ENCODE peak calls at places on chromosomes 1 and 21, in ten cellular contexts. H is endodermal cell; L is K562; N is thoracic aorta; U is ovary; Z is fibroblast of lung; K is heart right ventricle; Q is OCI-LY7; W is naive thymus-derived CD4-positive, alpha-beta T cell; O is left ventricle myocardium inferior. J is an unnamed sample.

GRCh38 chr1:156647351-156647750 is 5.4 kb downstream of the BCAN start:
- DNase-seq in O (no peak), U (no peak), L (no peak), H (no peak), W (no peak), Z (no peak), N (no peak), Q (no peak), K (no peak), J (no peak)

GRCh38 chr21:46402421-46402820 is 56.3 kb upstream of the DIP2A start:
- DNase-seq in U (no peak), N (no peak), Z (no peak), W (no peak), Q (no peak), O (no peak), L (no peak), H (no peak), K (no peak), J (no peak)

GRCh38 chr1:154014154-154014910 is 23.8 kb downstream of the RPS27 start:
- DNase-seq in U (no peak), L (no peak), W (no peak), Z (peak; percentile 72), K (no peak), O (no peak), H (no peak), Q (no peak), N (no peak), J (peak; percentile 44)

GRCh38 chr1:4170953-4171352 is 270.9 kb upstream of the C1orf174 start:
- DNase-seq in N (no peak), L (no peak), Z (no peak), U (no peak), W (no peak), Q (no peak), O (no peak), H (no peak), K (no peak), J (no peak)

GRCh38 chr1:233211595-233211994 is 83.9 kb downstream of the PCNX2 start:
- DNase-seq in K (no peak), N (no peak), L (no peak), O (no peak), U (no peak), Q (no peak), Z (no peak), W (no peak), H (no peak), J (no peak)

GRCh38 chr1:154342132-154342531 is 16.8 kb downstream of the ATP8B2 start:
- DNase-seq in Z (no peak), O (no peak), L (no peak), U (no peak), N (no peak), Q (no peak), W (no peak), K (no peak), H (no peak), J (no peak)

GRCh38 chr1:107877092-107877491 is 87.9 kb downstream of the VAV3 start:
- DNase-seq in U (no peak), H (no peak), N (no peak), W (no peak), Q (no peak), O (no peak), L (no peak), K (no peak), Z (peak; percentile 93), J (peak; percentile 87)

GRCh38 chr1:208834346-208835081 is 590.3 kb upstream of the PLXNA2 start:
- DNase-seq in W (no peak), Q (no peak), N (no peak), K (no peak), Z (peak; percentile 1), O (no peak), H (no peak), L (no peak), U (no peak), J (peak; percentile 31)

GRCh38 chr1:163072658-163073057 is 3.5 kb downstream of the RGS4 start:
- DNase-seq in H (no peak), W (no peak), Q (no peak), Z (no peak), K (no peak), O (no peak), L (no peak), N (no peak), U (no peak), J (no peak)

GRCh38 chr1:38860464-38860816 is 868 bp upstream of the RRAGC start:
- DNase-seq in Z (peak; percentile 13), L (no peak), H (no peak), Q (no peak), N (no peak), K (no peak), U (no peak), W (no peak), O (no peak), J (no peak)

GRCh38 chr1:208475951-208476824 is 232.0 kb upstream of the PLXNA2 start:
- DNase-seq in N (no peak), Q (no peak), Z (peak; percentile 51), W (no peak), H (peak; percentile 83), O (no peak), K (no peak), U (peak; percentile 41), L (no peak), J (peak; percentile 83)

GRCh38 chr1:2459757-2460156 is 16.3 kb upstream of the PLCH2 start:
- DNase-seq in O (peak; percentile 45), H (no peak), K (peak; percentile 63), W (no peak), Q (no peak), Z (peak; percentile 92), U (peak; percentile 39), N (no peak), L (no peak), J (peak; percentile 47)

DNA sequence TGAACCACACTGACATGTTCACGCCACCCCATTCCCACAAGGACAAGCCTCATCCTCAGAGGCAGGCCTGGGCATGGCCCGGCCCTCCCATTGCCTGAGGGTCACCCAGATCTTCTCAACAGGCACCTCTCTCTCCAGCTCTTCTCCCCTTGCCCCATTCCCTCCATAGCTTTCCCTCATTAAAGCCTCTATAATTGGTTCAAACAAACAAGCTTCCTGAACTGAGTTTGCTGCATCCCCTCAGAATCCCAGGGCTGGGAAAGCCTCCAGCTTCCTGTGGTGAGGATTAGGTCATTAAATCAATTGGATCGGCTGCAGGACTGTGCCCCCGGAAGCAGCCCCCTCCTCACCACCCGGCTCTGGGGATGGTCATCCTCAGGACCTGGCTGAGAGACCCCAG is 18.9 kb downstream of the CTNNBIP1 start:
- DNase-seq in Q (no peak), L (no peak), Z (no peak), K (no peak), W (no peak), O (no peak), U (no peak), H (no peak), N (no peak), J (no peak)
- H3K4me1 ChIP-seq in Q (peaks cover 29% of the 10 kb centered on the region), L (no peaks in the 10 kb centered on the region), Z (peaks cover 35% of the 10 kb centered on the region), K (peaks cover 21% of the 10 kb centered on the region), W (no peaks in the 10 kb centered on the region), O (peaks cover 86% of the 10 kb centered on the region), U (peaks cover 3% of the 10 kb centered on the region), H (peaks cover 11% of the 10 kb centered on the region), N (peaks cover 11% of the 10 kb centered on the region), J (peaks cover 16% of the 10 kb centered on the region)

GRCh38 chr21:44018813-44019567 is 6.9 kb downstream of the TRAPPC10 start:
- DNase-seq in U (no peak), O (no peak), Z (no peak), Q (no peak), W (no peak), N (no peak), H (no peak), K (no peak), L (peak; percentile 65), J (no peak)
- H3K4me1 ChIP-seq in U (peaks cover 2% of the 10 kb centered on the region), O (peaks cover 89% of the 10 kb centered on the region), Z (no peaks in the 10 kb centered on the region), Q (peaks cover 59% of the 10 kb centered on the region), W (peaks cover 69% of the 10 kb centered on the region), N (peaks cover 17% of the 10 kb centered on the region), H (peaks cover 3% of the 10 kb centered on the region), K (peaks cover 5% of the 10 kb centered on the region), L (peaks cover 56% of the 10 kb centered on the region), J (peaks cover 17% of the 10 kb centered on the region)

GRCh38 chr1:63873751-63874150 is 99.9 kb downstream of the ROR1 start:
- DNase-seq in Q (no peak), H (no peak), L (no peak), O (no peak), W (no peak), N (no peak), K (no peak), U (no peak), Z (peak; percentile 63), J (no peak)
- H3K4me1 ChIP-seq in Q (no peaks in the 10 kb centered on the region), H (peaks cover 15% of the 10 kb centered on the region), L (no peaks in the 10 kb centered on the region), O (peaks cover 24% of the 10 kb centered on the region), W (no peaks in the 10 kb centered on the region), N (peaks cover 69% of the 10 kb centered on the region), K (no peaks in the 10 kb centered on the region), U (peaks cover 2% of the 10 kb centered on the region), Z (peaks cover 27% of the 10 kb centered on the region), J (peaks cover 43% of the 10 kb centered on the region)

GRCh38 chr1:27632387-27633297 is 2.3 kb downstream of the FGR start:
- DNase-seq in Q (peak; percentile 62), Z (no peak), N (no peak), K (no peak), H (no peak), L (no peak), U (no peak), O (no peak), W (peak; percentile 73), J (no peak)
- H3K4me1 ChIP-seq in Q (peaks cover 68% of the 10 kb centered on the region), Z (no peaks in the 10 kb centered on the region), N (peaks cover 27% of the 10 kb centered on the region), K (peaks cover 18% of the 10 kb centered on the region), H (no peaks in the 10 kb centered on the region), L (peaks cover 13% of the 10 kb centered on the region), U (no peaks in the 10 kb centered on the region), O (peaks cover 83% of the 10 kb centered on the region), W (peaks cover 61% of the 10 kb centered on the region), J (no peaks in the 10 kb centered on the region)

GRCh38 chr1:205669341-205670142 is 10.8 kb downstream of the SLC45A3 start:
- DNase-seq in Z (no peak), H (peak; percentile 53), L (no peak), O (no peak), Q (no peak), K (no peak), W (no peak), N (no peak), U (no peak), J (no peak)
- H3K4me1 ChIP-seq in Z (no peaks in the 10 kb centered on the region), H (peaks cover 19% of the 10 kb centered on the region), L (peaks cover 9% of the 10 kb centered on the region), O (peaks cover 41% of the 10 kb centered on the region), Q (peaks cover 81% of the 10 kb centered on the region), K (no peaks in the 10 kb centered on the region), W (no peaks in the 10 kb centered on the region), N (peaks cover 67% of the 10 kb centered on the region), U (peaks cover 2% of the 10 kb centered on the region), J (peaks cover 28% of the 10 kb centered on the region)

DNA sequence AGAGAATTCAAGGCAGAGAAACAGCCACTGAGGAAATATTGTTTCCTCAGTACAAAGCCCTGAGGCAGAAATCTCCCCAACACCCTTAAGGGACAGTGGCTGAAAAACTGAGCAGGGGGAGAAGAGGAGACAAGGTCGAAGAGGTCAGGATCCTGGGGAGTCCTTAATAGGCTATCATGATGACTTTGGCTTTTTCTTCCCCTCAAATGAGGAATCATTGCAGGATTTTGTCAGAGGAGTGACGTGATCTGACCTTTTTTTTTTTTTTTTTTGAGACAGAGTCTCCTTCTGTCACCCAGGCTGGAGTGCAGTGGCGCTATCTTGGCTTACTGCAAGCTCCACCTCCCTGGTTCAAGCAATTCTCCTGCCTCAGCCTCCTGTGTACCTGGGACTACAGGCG is 10.2 kb downstream of the MAP7D1 start:
- DNase-seq in O (no peak), W (no peak), L (no peak), N (no peak), Z (no peak), Q (no peak), U (no peak), H (no peak), K (no peak), J (no peak)
- H3K4me1 ChIP-seq in O (peaks cover 100% of the 10 kb centered on the region), W (peaks cover 31% of the 10 kb centered on the region), L (peaks cover 19% of the 10 kb centered on the region), N (peaks cover 78% of the 10 kb centered on the region), Z (peaks cover 19% of the 10 kb centered on the region), Q (peaks cover 42% of the 10 kb centered on the region), U (peaks cover 18% of the 10 kb centered on the region), H (peaks cover 11% of the 10 kb centered on the region), K (peaks cover 19% of the 10 kb centered on the region), J (peaks cover 31% of the 10 kb centered on the region)